ENCODE peak calls at places on chromosome 3, in four cellular contexts. One of them, this sample, is unnamed.

GRCh38 chr3:5221701-5222100 is 34.2 kb downstream of the EDEM1 start:
- DNase-seq in tibial nerve: no peak
- DNase-seq in H1: no peak
- DNase-seq in A549: no peak
- DNase-seq in this sample: no peak

GRCh38 chr3:115615001-115615447 is 8.3 kb upstream of the GAP43 start:
- DNase-seq in tibial nerve: no peak
- DNase-seq in H1: no peak
- DNase-seq in A549: no peak
- DNase-seq in this sample: no peak

GRCh38 chr3:190265795-190266194 is 56.5 kb downstream of the CLDN1 start:
- DNase-seq in tibial nerve: no peak
- DNase-seq in H1: no peak
- DNase-seq in A549: no peak
- DNase-seq in this sample: no peak

GRCh38 chr3:64687781-64688515 is at the start of gene ADAMTS9:
- DNase-seq in tibial nerve: peak
- DNase-seq in H1: no peak
- DNase-seq in A549: peak
- DNase-seq in this sample: peak

GRCh38 chr3:11029948-11030347 is 37.4 kb downstream of the SLC6A1 start:
- DNase-seq in tibial nerve: no peak
- DNase-seq in H1: no peak
- DNase-seq in A549: no peak
- DNase-seq in this sample: no peak

GRCh38 chr3:184284696-184285095 is 8.9 kb downstream of the ECE2 start:
- DNase-seq in tibial nerve: no peak
- DNase-seq in H1: no peak
- DNase-seq in A549: peak
- DNase-seq in this sample: no peak

GRCh38 chr3:32500880-32501784 is 1.5 kb downstream of the CMTM6 start:
- DNase-seq in tibial nerve: no peak
- DNase-seq in H1: no peak
- DNase-seq in A549: no peak
- DNase-seq in this sample: peak

GRCh38 chr3:56839784-56840724 is 38.3 kb upstream of the ARHGEF3 start:
- DNase-seq in tibial nerve: no peak
- DNase-seq in H1: no peak
- DNase-seq in A549: peak
- DNase-seq in this sample: no peak

GRCh38 chr3:7621645-7622044 is 760.7 kb downstream of the GRM7 start:
- DNase-seq in tibial nerve: no peak
- DNase-seq in H1: no peak
- DNase-seq in A549: no peak
- DNase-seq in this sample: no peak

GRCh38 chr3:21752749-21753347 is 1.8 kb upstream of the ZNF385D start:
- DNase-seq in tibial nerve: no peak
- DNase-seq in H1: no peak
- DNase-seq in A549: no peak
- DNase-seq in this sample: no peak

GRCh38 chr3:8593022-8593817 is 51.4 kb downstream of the SSUH2 start:
- DNase-seq in tibial nerve: no peak
- DNase-seq in H1: no peak
- DNase-seq in A549: no peak
- DNase-seq in this sample: no peak

GRCh38 chr3:138469869-138470268 is 35.5 kb downstream of the ESYT3 start:
- DNase-seq in tibial nerve: no peak
- DNase-seq in H1: no peak
- DNase-seq in A549: no peak
- DNase-seq in this sample: no peak

GRCh38 chr3:38730281-38730680 is 80.8 kb upstream of the SCN5A start:
- DNase-seq in tibial nerve: no peak
- DNase-seq in H1: no peak
- DNase-seq in A549: no peak
- DNase-seq in this sample: no peak

DNA sequence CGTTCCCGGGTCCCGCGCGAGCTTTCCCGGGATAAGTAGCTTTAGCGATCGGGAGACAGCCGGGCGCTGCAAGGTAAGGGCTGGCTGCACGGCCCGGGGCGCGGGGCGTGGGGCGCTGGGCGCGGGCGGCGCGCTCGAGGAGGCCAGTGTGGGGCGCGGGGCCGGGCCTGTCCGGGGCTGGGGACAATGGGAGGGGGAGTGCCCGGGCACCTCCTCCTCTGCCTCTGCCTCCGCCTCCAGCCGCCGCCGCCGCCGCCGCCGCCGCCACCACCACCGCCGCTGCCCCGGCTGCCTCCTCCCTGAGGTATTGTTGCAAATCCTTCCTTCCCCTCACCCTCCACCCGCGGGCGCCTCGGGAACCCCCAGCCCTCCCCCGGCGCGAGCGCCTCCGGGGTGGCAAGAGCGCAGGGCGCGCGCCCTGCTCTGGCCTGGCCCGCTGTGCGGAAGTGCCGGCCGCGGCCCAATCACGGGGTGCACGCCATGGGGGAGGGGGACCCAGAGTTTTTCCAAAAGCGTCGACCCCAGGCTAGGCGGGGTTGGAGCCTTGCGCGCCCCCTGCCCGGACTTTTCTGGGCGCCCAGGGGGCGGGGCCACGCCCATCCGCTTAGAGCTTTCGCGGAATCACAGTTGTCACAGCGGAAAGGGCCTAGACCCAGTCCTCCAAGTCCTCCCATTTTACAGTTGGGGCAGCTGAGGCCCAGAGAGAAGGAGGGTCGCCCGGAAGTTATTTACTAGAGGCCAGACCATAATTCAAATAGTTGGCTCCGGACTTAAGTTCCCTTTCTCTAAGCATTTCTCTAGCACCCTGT is at the start of gene LPP:
- DNase-seq in tibial nerve: no peak
- DNase-seq in H1: peak
- DNase-seq in A549: peak
- DNase-seq in this sample: peak
- TF ChIP-seq EP300 in tibial nerve: peak
- TF ChIP-seq EP300 in H1: peak
- TF ChIP-seq EP300 in A549: no peak
- TF ChIP-seq EP300 in this sample: no peak

GRCh38 chr3:171354706-171355582 is 105.3 kb downstream of the TNIK start:
- DNase-seq in tibial nerve: no peak
- DNase-seq in H1: no peak
- DNase-seq in A549: no peak
- DNase-seq in this sample: no peak
- TF ChIP-seq EP300 in tibial nerve: no peak
- TF ChIP-seq EP300 in H1: no peak
- TF ChIP-seq EP300 in A549: no peak
- TF ChIP-seq EP300 in this sample: no peak

DNA sequence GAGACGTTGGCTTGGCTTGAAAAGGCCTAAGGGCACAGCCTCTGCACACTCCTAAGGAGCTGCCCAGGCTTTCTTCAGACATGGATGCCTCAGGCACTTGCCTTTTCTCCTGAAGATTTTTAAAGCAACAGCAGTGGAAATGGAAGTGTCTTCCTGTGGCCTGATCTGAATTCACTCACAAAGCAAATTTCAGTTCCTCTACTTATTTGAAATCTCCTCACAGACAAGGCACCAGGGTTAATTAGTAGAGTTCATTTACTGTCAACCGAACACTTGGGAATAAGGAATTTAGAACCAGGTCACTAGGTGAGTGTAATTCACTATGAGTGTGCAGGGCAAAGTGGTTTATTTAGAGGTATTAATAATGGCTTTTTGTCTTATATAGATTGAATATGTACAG is 27.2 kb upstream of the DAZL start:
- DNase-seq in tibial nerve: no peak
- DNase-seq in H1: no peak
- DNase-seq in A549: no peak
- DNase-seq in this sample: no peak
- TF ChIP-seq EP300 in tibial nerve: no peak
- TF ChIP-seq EP300 in H1: no peak
- TF ChIP-seq EP300 in A549: no peak
- TF ChIP-seq EP300 in this sample: no peak

DNA sequence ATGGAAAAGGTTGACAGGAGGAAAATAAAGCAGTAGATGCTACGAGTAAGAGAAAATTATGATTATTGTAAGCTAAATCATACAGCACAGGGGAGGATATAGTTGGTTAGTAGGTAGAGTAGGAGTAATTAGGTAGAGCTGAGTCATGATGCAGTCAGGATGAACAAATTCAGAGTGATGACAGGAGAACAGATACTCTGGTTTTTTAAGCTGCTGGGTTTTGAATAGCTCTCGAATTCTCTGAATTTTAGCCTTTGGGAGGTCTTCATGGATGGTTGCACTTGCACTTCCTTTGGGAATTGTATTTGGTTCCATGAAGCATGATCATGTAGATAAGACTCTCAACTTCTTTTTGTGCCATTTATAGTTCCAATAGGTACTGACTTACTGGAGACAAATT is 96.2 kb downstream of the ECT2 start:
- DNase-seq in tibial nerve: no peak
- DNase-seq in H1: no peak
- DNase-seq in A549: no peak
- DNase-seq in this sample: no peak
- TF ChIP-seq EP300 in tibial nerve: no peak
- TF ChIP-seq EP300 in H1: no peak
- TF ChIP-seq EP300 in A549: no peak
- TF ChIP-seq EP300 in this sample: no peak

DNA sequence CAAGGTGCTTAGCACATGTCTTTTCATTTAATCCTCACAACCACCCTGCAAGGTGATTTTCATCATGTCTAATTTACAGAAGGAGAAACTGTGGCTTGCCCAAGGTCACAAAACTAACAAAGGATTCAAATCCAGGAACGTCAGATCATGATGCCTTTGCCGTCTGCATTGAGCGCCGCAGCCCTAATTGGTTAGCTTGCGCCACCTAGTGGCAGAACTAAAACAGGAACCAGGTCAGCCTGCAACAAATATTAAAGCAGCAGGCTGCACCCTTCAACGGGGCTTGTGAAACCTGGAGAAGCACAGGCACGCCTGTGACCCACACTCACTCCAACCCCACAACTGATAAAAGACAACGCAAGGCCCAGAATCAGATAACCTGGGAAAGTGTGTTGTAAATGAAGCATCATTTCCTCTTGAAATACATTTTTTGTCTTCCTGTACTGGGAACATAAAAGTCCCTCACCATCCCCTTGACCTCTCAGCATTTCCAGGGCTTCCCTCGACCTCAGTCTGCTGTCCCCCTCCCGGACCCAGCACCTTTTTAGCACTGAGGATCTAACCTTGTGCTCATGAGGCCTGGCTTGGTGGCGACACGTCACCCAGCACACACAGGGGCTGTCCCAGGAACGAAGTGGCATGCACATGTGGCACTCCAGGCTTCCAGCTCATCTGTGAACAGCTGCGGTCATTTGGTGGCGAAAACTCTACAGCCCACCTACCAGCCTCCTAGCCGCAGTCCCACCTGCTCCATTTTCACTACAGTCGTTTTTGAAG is 17.3 kb downstream of the DPH3 start:
- DNase-seq in tibial nerve: peak
- DNase-seq in H1: peak
- DNase-seq in A549: peak
- DNase-seq in this sample: peak
- TF ChIP-seq EP300 in tibial nerve: peak
- TF ChIP-seq EP300 in H1: no peak
- TF ChIP-seq EP300 in A549: no peak
- TF ChIP-seq EP300 in this sample: no peak

This sample was measured in ovary.